ENCODE peak calls at places on chromosome 13, in five cellular contexts. One of them, this sample, is unnamed. For H3K4me1, the result is how much of the 10 kb centered on the place peaks cover.

GRCh38 chr13:101341464-101341863 is 74.8 kb downstream of the NALCN start:
- DNase-seq in suprapubic skin: no peak
- DNase-seq in neuronal stem cell: no peak
- DNase-seq in cardiac muscle cell: no peak
- DNase-seq in lung: no peak
- DNase-seq in this sample: no peak

GRCh38 chr13:108227651-108228272 is 9.6 kb downstream of the ABHD13 start:
- DNase-seq in suprapubic skin: no peak
- DNase-seq in neuronal stem cell: no peak
- DNase-seq in cardiac muscle cell: peak
- DNase-seq in lung: no peak
- DNase-seq in this sample: peak

GRCh38 chr13:109241160-109241559 is 545.2 kb downstream of the IRS2 start:
- DNase-seq in suprapubic skin: no peak
- DNase-seq in neuronal stem cell: no peak
- DNase-seq in cardiac muscle cell: no peak
- DNase-seq in lung: no peak
- DNase-seq in this sample: no peak

GRCh38 chr13:39406688-39407087 is 196.3 kb downstream of the LHFPL6 start:
- DNase-seq in suprapubic skin: no peak
- DNase-seq in neuronal stem cell: no peak
- DNase-seq in cardiac muscle cell: no peak
- DNase-seq in lung: no peak
- DNase-seq in this sample: no peak

GRCh38 chr13:34412817-34413365 is 529.2 kb upstream of the NBEA start:
- DNase-seq in suprapubic skin: no peak
- DNase-seq in neuronal stem cell: no peak
- DNase-seq in cardiac muscle cell: no peak
- DNase-seq in lung: no peak
- DNase-seq in this sample: no peak

GRCh38 chr13:106337096-106337495 is 198.4 kb downstream of the EFNB2 start:
- DNase-seq in suprapubic skin: no peak
- DNase-seq in neuronal stem cell: no peak
- DNase-seq in cardiac muscle cell: no peak
- DNase-seq in lung: no peak
- DNase-seq in this sample: no peak

GRCh38 chr13:108609353-108609752 is 20.1 kb upstream of the MYO16 start:
- DNase-seq in suprapubic skin: no peak
- DNase-seq in neuronal stem cell: no peak
- DNase-seq in cardiac muscle cell: peak
- DNase-seq in lung: no peak
- DNase-seq in this sample: no peak

GRCh38 chr13:30774214-30774730 is 38.9 kb downstream of the ALOX5AP start:
- DNase-seq in suprapubic skin: no peak
- DNase-seq in neuronal stem cell: no peak
- DNase-seq in cardiac muscle cell: no peak
- DNase-seq in lung: no peak
- DNase-seq in this sample: peak

GRCh38 chr13:110138700-110139036 is 168.3 kb downstream of the COL4A1 start:
- DNase-seq in suprapubic skin: no peak
- DNase-seq in neuronal stem cell: no peak
- DNase-seq in cardiac muscle cell: no peak
- DNase-seq in lung: no peak
- DNase-seq in this sample: no peak

GRCh38 chr13:66461021-66461420 is 769.1 kb downstream of the PCDH9 start:
- DNase-seq in suprapubic skin: no peak
- DNase-seq in neuronal stem cell: no peak
- DNase-seq in cardiac muscle cell: peak
- DNase-seq in lung: no peak
- DNase-seq in this sample: no peak

DNA sequence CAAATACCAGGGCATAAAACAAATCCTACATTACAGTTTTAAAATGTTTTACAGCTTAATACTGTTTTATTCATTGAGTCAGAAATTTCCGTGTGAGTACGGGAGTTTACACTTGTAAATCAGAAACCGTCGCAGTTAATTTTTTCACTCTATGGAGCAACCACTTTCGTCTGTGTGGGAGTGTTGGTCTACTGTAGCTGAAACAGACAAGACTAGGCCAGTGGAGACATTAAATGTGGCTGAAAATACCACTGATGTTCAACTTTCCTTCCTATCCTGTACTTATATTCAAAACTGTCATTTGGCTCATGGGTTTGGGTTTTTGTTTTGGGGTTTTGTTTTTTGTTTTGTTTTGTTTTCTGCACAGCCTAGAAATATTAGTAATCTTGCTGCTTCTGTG is 268.7 kb downstream of the DCT start:
- DNase-seq in suprapubic skin: no peak
- DNase-seq in neuronal stem cell: no peak
- DNase-seq in cardiac muscle cell: peak
- DNase-seq in lung: no peak
- DNase-seq in this sample: no peak
- H3K27ac ChIP-seq in suprapubic skin: no peak
- H3K27ac ChIP-seq in neuronal stem cell: no peak
- H3K27ac ChIP-seq in cardiac muscle cell: no peak
- H3K27ac ChIP-seq in lung: no peak
- H3K27ac ChIP-seq in this sample: no peak

GRCh38 chr13:26785845-26786630 is 25.5 kb upstream of the GPR12 start:
- DNase-seq in suprapubic skin: peak
- DNase-seq in neuronal stem cell: no peak
- DNase-seq in cardiac muscle cell: peak
- DNase-seq in lung: peak
- DNase-seq in this sample: peak
- H3K4me3 ChIP-seq in suprapubic skin: peak
- H3K4me3 ChIP-seq in neuronal stem cell: peak
- H3K4me3 ChIP-seq in cardiac muscle cell: no peak
- H3K4me3 ChIP-seq in lung: no peak
- H3K4me3 ChIP-seq in this sample: peak

GRCh38 chr13:50127017-50127725 is 111.9 kb downstream of the KCNRG start:
- DNase-seq in suprapubic skin: peak
- DNase-seq in neuronal stem cell: peak
- DNase-seq in cardiac muscle cell: peak
- DNase-seq in lung: no peak
- DNase-seq in this sample: peak
- H3K4me1 ChIP-seq in suprapubic skin: half or more
- H3K4me1 ChIP-seq in neuronal stem cell: under half
- H3K4me1 ChIP-seq in cardiac muscle cell: under half
- H3K4me1 ChIP-seq in lung: under half
- H3K4me1 ChIP-seq in this sample: half or more

DNA sequence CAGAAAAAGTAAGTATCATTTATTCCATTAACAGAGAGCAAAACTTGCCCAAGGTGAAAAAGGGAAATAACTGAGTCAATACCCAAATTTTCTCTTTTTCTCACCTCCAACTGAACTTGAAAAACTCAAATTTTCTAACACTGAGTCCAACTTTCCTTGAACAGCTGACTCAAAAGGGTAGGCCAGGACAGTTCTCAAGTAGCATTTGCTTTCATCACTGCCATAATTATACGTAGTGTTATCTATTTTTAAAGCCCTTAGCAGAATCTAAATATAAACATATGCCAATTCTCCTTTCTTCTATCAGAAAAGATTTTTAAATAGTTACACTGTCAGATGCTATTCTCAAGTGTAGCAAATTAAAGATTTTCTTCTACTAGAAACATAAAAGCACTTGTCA is 3.5 kb downstream of the N4BP2L2 start:
- DNase-seq in suprapubic skin: no peak
- DNase-seq in neuronal stem cell: no peak
- DNase-seq in cardiac muscle cell: no peak
- DNase-seq in lung: no peak
- DNase-seq in this sample: no peak
- H3K27ac ChIP-seq in suprapubic skin: no peak
- H3K27ac ChIP-seq in neuronal stem cell: no peak
- H3K27ac ChIP-seq in cardiac muscle cell: no peak
- H3K27ac ChIP-seq in lung: no peak
- H3K27ac ChIP-seq in this sample: no peak

GRCh38 chr13:29438772-29439171 is 156.7 kb downstream of the SLC7A1 start:
- DNase-seq in suprapubic skin: no peak
- DNase-seq in neuronal stem cell: no peak
- DNase-seq in cardiac muscle cell: peak
- DNase-seq in lung: no peak
- DNase-seq in this sample: no peak

GRCh38 chr13:29434217-29434940 is 161.1 kb downstream of the SLC7A1 start:
- DNase-seq in suprapubic skin: no peak
- DNase-seq in neuronal stem cell: no peak
- DNase-seq in cardiac muscle cell: no peak
- DNase-seq in lung: no peak
- DNase-seq in this sample: no peak

GRCh38 chr13:29436721-29437250 is 158.7 kb downstream of the SLC7A1 start:
- DNase-seq in suprapubic skin: no peak
- DNase-seq in neuronal stem cell: no peak
- DNase-seq in cardiac muscle cell: no peak
- DNase-seq in lung: no peak
- DNase-seq in this sample: no peak

GRCh38 chr13:29436291-29436690 is 159.2 kb downstream of the SLC7A1 start:
- DNase-seq in suprapubic skin: no peak
- DNase-seq in neuronal stem cell: no peak
- DNase-seq in cardiac muscle cell: peak
- DNase-seq in lung: no peak
- DNase-seq in this sample: no peak

DNA sequence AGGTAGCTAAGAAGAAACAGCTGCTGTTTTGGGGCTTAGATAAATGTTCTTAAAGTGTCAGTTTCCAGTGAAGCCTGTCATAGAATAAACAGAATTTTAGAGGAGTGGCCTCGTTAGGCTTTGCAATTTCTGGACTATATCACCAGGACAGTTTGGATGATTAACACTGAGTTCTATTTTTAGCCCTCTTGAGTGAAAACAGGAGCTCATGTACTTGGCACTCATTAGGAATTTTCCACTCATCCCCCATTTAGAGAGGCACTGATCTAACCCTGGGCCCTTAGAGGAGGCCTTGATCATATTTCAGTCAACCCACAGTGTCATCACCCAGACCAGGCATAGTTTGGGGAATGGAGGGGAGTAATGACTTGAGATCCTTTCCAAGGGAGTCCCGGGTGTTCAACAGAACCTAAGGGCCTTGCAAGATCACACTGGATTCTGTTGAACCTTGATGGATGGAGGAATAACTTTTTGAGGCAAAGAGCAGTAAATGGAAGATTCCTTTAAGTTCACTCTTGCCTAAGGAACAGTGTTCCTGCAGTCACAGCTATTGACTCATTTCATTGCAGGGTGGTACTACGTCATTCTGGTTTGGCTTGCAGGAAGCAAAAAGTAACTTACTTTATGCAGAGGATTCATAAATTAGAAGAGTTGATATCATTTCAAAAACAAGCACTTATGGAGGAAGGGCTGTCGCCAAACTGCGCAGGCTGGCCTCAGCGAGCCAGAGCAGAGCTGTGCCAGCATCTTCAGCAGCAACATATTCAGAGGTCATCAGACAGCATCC is 160.2 kb downstream of the SLC7A1 start:
- DNase-seq in suprapubic skin: no peak
- DNase-seq in neuronal stem cell: no peak
- DNase-seq in cardiac muscle cell: peak
- DNase-seq in lung: no peak
- DNase-seq in this sample: no peak
- H3K4me3 ChIP-seq in suprapubic skin: no peak
- H3K4me3 ChIP-seq in neuronal stem cell: no peak
- H3K4me3 ChIP-seq in cardiac muscle cell: no peak
- H3K4me3 ChIP-seq in lung: no peak
- H3K4me3 ChIP-seq in this sample: no peak

GRCh38 chr13:29591310-29591709 is 4.2 kb downstream of the SLC7A1 start:
- DNase-seq in suprapubic skin: no peak
- DNase-seq in neuronal stem cell: no peak
- DNase-seq in cardiac muscle cell: no peak
- DNase-seq in lung: no peak
- DNase-seq in this sample: no peak
- H3K4me1 ChIP-seq in suprapubic skin: half or more
- H3K4me1 ChIP-seq in neuronal stem cell: under half
- H3K4me1 ChIP-seq in cardiac muscle cell: under half
- H3K4me1 ChIP-seq in lung: under half
- H3K4me1 ChIP-seq in this sample: under half

GRCh38 chr13:111790621-111791020 is 276.3 kb upstream of the SOX1 start:
- DNase-seq in suprapubic skin: no peak
- DNase-seq in neuronal stem cell: no peak
- DNase-seq in cardiac muscle cell: no peak
- DNase-seq in lung: no peak
- DNase-seq in this sample: no peak

GRCh38 chr13:111789420-111789819 is 277.5 kb upstream of the SOX1 start:
- DNase-seq in suprapubic skin: no peak
- DNase-seq in neuronal stem cell: no peak
- DNase-seq in cardiac muscle cell: no peak
- DNase-seq in lung: no peak
- DNase-seq in this sample: no peak

GRCh38 chr13:111789011-111789410 is 277.9 kb upstream of the SOX1 start:
- DNase-seq in suprapubic skin: no peak
- DNase-seq in neuronal stem cell: no peak
- DNase-seq in cardiac muscle cell: no peak
- DNase-seq in lung: no peak
- DNase-seq in this sample: no peak

GRCh38 chr13:111791131-111791530 is 275.8 kb upstream of the SOX1 start:
- DNase-seq in suprapubic skin: no peak
- DNase-seq in neuronal stem cell: no peak
- DNase-seq in cardiac muscle cell: no peak
- DNase-seq in lung: no peak
- DNase-seq in this sample: no peak

GRCh38 chr13:111792956-111793355 is 274.0 kb upstream of the SOX1 start:
- DNase-seq in suprapubic skin: no peak
- DNase-seq in neuronal stem cell: no peak
- DNase-seq in cardiac muscle cell: no peak
- DNase-seq in lung: no peak
- DNase-seq in this sample: no peak
- H3K27ac ChIP-seq in suprapubic skin: no peak
- H3K27ac ChIP-seq in neuronal stem cell: no peak
- H3K27ac ChIP-seq in cardiac muscle cell: no peak
- H3K27ac ChIP-seq in lung: no peak
- H3K27ac ChIP-seq in this sample: no peak